ENCODE peak calls at places on chromosomes 4 and X, in four cellular contexts. U is colonic mucosa, E is mammary epithelial cell, A is tibial artery. L is an unnamed sample.

GRCh38 chr4:13169731-13170130 is 314.4 kb downstream of the RAB28 start:
- DNase-seq in A (no peak), E (no peak), U (no peak), L (no peak)

GRCh38 chrX:23981222-23981621 is 45.8 kb downstream of the KLHL15 start:
- DNase-seq in A (no peak), E (no peak), U (no peak), L (no peak)

GRCh38 chr4:1365271-1366178 is 18.5 kb downstream of the UVSSA start:
- DNase-seq in E (peak), U (no peak), A (no peak), L (no peak)

GRCh38 chrX:8955521-8955920 is 78.4 kb downstream of the FAM9B start:
- DNase-seq in U (no peak), E (no peak), A (no peak), L (no peak)

GRCh38 chrX:39396358-39396995 is 595.2 kb downstream of the MID1IP1 start:
- DNase-seq in E (no peak), A (no peak), U (no peak), L (no peak)

GRCh38 chrX:150731795-150732194 is 38.6 kb downstream of the MTMR1 start:
- DNase-seq in E (peak), U (no peak), A (no peak), L (no peak)

GRCh38 chr4:107444-108429 is 16.6 kb upstream of the ZNF718 start:
- DNase-seq in U (no peak), E (no peak), A (no peak), L (no peak)

GRCh38 chr4:139245590-139245989 is 34.4 kb downstream of the MGARP start:
- DNase-seq in U (no peak), E (no peak), A (no peak), L (no peak)

GRCh38 chrX:48531359-48531954 is 8.1 kb upstream of the TBC1D25 start:
- DNase-seq in U (no peak), A (no peak), E (peak), L (no peak)

GRCh38 chr4:21856754-21857153 is 91.8 kb downstream of the KCNIP4 start:
- DNase-seq in A (no peak), E (no peak), U (no peak), L (no peak)

GRCh38 chr4:150256841-150257273 is 178.6 kb downstream of the DCLK2 start:
- DNase-seq in E (peak), U (peak), A (no peak), L (no peak)

GRCh38 chr4:40335508-40335860 is 351 bp downstream of the CHRNA9 start:
- DNase-seq in A (no peak), E (no peak), U (no peak), L (no peak)

DNA sequence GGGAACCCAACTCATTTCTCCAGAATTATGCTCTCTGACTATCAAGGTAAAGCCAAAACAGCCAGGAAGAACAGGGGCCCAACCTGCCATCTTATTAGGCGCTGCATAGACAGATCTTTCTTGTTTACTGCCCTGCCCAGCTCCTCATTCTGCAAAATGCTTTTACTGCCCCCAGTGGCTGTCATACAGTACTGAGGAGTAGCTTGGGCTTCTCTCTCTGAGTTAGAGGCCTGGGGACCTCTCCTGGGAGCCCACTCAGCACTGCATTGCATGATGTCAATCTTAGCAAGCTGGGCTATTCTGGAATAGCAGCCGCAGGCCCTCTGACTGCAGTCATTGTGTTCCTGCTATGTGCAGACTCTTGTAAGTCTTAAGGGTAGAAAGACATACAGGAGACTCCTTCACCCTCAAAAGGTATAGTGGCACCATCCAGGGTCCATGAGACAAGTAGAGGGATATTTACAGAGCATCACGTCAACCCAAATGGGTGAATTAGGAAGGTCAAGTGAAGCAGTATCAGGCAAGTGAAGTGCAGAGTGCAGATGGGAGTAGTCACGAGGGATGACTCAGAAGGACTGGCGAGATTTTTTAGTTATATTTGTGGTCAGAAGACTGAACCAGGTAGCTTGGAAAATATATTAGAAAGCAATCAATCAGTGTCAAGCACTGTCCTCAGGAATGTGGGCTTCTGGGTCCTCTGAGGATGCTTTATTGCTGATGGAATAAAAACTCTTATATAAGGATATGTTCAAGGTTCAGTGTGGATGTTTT is 294.1 kb upstream of the SFRP2 start:
- DNase-seq in U (no peak), A (no peak), E (peak), L (no peak)
- TF ChIP-seq CTCF in U (no peak), A (no peak), E (peak), L (no peak)

GRCh38 chr4:16284050-16284449 is 57.8 kb upstream of the TAPT1 start:
- DNase-seq in U (no peak), A (no peak), E (no peak), L (no peak)

GRCh38 chr4:16278178-16278577 is 51.9 kb upstream of the TAPT1 start:
- DNase-seq in A (no peak), U (no peak), E (no peak), L (no peak)
- TF ChIP-seq CTCF in A (no peak), U (no peak), E (peak), L (no peak)

GRCh38 chr4:109977854-109978501 is 65.3 kb downstream of the EGF start:
- DNase-seq in U (no peak), E (peak), A (no peak), L (no peak)
- TF ChIP-seq CTCF in U (peak), E (peak), A (peak), L (peak)

GRCh38 chrX:274904-275475 is 6.2 kb upstream of the PLCXD1 start:
- DNase-seq in A (peak), E (no peak), U (peak), L (no peak)

GRCh38 chrX:276588-277171 is 4.5 kb upstream of the PLCXD1 start:
- DNase-seq in A (peak), U (peak), E (peak), L (peak)

GRCh38 chrX:270848-271367 is 10.3 kb upstream of the PLCXD1 start:
- DNase-seq in E (no peak), U (no peak), A (peak), L (no peak)

GRCh38 chrX:275476-275966 is 5.7 kb upstream of the PLCXD1 start:
- DNase-seq in E (no peak), U (peak), A (peak), L (no peak)

DNA sequence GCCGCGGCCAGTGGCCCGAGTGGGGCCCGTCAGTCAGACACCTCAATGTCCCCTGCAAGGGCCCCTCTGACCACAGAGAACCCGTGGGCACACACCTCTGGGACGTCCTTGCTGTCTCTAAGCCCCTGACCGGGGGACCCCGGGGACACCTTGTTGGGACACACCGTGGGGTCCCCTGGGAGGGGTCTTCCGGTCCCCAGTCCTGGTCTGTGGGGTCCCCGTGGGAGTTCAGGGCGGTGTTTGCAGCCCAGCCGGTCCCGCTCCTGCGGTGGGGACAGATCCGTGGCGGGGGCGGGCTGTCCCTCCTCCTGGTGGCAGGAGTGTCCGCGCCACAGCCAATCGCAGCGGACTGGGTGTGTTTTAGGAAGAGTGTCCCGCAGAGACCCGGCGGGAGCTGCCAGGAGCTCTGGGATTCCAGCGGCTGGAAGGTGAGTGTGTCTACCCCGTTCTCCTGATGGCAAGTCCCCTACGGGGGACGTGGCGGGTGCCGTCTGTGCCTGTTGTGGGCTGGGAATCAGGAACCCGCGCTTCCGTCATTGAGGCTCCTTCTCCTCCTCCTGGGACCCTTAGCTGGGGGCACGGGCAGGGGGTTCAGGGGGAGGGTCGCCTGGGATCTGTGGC is 5.1 kb upstream of the PLCXD1 start:
- DNase-seq in E (peak), A (peak), U (peak), L (peak)
- TF ChIP-seq CTCF in E (no peak), A (peak), U (no peak), L (no peak)

DNA sequence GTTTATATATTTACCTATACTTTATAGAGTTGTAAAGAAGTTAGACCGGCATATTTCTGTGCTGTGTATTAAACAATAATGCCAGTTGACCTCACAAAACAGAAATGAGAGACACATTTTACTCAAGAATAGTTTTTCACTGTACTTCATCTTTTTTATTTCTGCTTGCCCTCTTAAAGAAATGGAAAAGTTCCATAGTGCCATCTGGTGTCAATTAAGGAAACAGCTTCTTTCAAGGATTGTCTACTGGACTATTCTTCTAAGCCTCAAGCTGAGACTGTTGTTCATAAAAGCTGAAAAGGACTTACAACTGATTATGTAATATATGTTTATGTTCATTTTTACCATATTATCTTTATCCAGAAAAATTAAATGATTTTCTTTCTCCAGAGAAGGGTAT is 1523.8 kb downstream of the ARAP2 start:
- DNase-seq in E (peak), A (no peak), U (no peak), L (no peak)
- TF ChIP-seq CTCF in E (peak), A (no peak), U (no peak), L (no peak)

DNA sequence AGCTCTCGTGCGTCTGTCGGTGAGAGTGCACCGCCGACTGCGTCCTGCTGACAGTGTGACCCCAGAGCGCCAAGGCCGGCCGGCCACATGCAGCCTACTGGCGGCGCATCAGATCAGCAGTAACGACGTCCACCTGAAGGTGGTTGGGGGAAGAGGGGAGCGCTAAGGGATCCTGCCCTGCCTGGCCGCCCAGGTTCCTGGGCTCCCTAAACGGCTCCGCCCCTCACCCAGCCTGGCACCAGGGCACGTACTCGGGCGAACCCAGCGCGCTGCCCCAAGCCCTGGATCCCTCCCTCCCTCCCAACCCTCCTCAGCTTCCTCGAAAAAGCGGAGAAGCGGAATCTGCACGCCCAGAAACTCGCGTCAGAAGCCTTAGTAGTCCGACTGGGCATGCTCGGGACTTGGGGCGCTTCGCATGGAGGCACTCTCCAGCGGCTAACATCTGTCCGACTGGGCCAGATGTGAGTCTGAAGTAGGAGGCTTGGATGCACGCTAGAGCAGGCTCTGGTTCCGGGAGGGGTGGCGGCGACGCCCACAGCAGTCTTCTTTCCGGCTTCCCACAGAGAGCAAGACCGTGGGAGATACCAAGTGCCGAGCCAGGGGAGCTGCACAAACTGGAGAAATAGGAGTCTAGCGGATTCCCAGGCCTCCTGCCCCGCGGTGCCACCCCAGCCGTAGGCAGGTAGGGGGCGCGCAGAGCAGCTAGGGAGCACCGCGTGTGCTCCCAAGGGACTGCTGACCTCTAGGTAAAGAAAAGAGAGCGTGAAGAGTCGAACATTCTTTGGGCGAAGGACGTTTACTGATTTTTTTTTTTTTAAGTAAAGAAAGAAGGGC is 114.4 kb upstream of the TEX13C start:
- DNase-seq in E (peak), A (peak), U (peak), L (no peak)
- TF ChIP-seq CTCF in E (no peak), A (peak), U (no peak), L (no peak)

DNA sequence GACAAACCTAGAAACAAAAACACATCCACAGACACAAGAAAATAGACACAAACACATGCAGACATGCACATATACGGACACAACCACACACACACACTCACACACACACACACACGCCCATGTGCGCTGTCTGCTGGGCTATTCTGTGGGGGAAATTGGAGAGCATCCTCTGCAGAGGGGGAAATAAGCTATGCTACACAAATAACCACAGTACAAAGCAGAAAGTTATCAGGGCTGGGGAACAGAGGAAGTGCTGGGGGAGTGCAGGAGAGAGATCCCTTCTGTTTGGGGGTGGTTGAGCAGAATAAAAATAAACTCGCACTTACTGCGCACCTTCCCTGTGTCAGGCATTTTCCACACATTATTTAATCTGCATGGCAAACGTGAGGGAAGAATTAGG is 19.8 kb downstream of the IQSEC2 start:
- DNase-seq in A (no peak), E (no peak), U (no peak), L (no peak)
- TF ChIP-seq CTCF in A (no peak), E (no peak), U (no peak), L (no peak)

DNA sequence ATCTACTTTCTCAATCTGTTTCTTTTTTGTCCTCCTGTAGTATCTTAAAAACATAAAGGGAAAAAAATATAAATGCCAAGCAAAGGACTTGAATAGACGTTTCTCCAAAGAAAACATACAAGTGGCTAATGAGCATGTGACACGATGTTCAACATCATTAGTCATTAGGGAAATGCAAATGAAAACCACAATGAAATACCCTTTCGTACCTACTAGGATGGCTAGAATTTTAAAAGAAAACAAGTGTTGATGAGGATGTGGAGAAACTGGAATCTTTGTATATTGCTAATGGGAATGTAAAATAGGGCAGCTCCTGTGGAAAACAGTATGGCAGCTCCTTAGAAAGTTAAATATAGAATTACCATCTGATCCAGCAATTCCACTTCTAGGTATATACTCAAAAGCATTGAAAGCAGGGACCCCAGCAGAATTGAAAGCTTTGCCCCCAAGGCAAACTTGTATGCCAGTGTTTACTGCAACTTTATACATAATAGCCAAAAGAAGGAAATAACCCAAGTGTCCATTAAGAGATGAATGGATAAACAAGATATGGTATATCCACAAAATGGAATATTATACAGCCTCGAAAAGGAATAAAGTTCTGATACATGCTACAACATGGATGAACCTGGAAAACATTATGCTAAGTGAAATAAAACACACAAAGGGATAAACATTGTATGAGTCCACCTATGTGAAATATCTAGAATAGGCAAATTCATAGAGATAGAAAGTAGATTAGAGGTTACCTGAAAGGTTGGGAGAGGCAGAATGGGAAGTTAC is 138.3 kb downstream of the SH3KBP1 start:
- DNase-seq in E (no peak), A (no peak), U (no peak), L (no peak)
- TF ChIP-seq CTCF in E (no peak), A (no peak), U (no peak), L (no peak)

L was measured in natural killer cell.